ENCODE peak calls at places on chromosomes 16 and 17, in eight cellular contexts. One of them, this sample, is unnamed.

GRCh38 chr17:8153550-8153956 is 1.3 kb upstream of the PER1 start:
- DNase-seq in nucleus accumbens: peak
- DNase-seq in mesothelial cell of epicardium: no peak
- DNase-seq in left kidney: peak
- DNase-seq in neural crest cell: no peak
- DNase-seq in stimulated activated CD4-positive, alpha-beta T cell treated with anti-CD3 and anti-CD28 coated beads, Interleukin-1b, Interleukin-23, amount 100 ng/mL, for 1 hour: no peak
- DNase-seq in non-pigmented ciliary epithelial cell: peak
- DNase-seq in skeletal muscle cell: peak
- DNase-seq in this sample: no peak

GRCh38 chr16:88072571-88073001 is 121.4 kb downstream of the BANP start:
- DNase-seq in neural crest cell: no peak
- DNase-seq in mesothelial cell of epicardium: peak
- DNase-seq in stimulated activated CD4-positive, alpha-beta T cell treated with anti-CD3 and anti-CD28 coated beads, Interleukin-1b, Interleukin-23, amount 100 ng/mL, for 1 hour: no peak
- DNase-seq in skeletal muscle cell: no peak
- DNase-seq in left kidney: no peak
- DNase-seq in nucleus accumbens: no peak
- DNase-seq in non-pigmented ciliary epithelial cell: no peak
- DNase-seq in this sample: no peak

GRCh38 chr16:62370445-62370844 is 334.2 kb upstream of the CDH8 start:
- DNase-seq in nucleus accumbens: no peak
- DNase-seq in skeletal muscle cell: no peak
- DNase-seq in non-pigmented ciliary epithelial cell: no peak
- DNase-seq in mesothelial cell of epicardium: no peak
- DNase-seq in stimulated activated CD4-positive, alpha-beta T cell treated with anti-CD3 and anti-CD28 coated beads, Interleukin-1b, Interleukin-23, amount 100 ng/mL, for 1 hour: no peak
- DNase-seq in neural crest cell: no peak
- DNase-seq in left kidney: no peak
- DNase-seq in this sample: no peak

GRCh38 chr17:6505425-6506142 is 50.8 kb downstream of the PITPNM3 start:
- DNase-seq in nucleus accumbens: no peak
- DNase-seq in neural crest cell: no peak
- DNase-seq in mesothelial cell of epicardium: no peak
- DNase-seq in skeletal muscle cell: no peak
- DNase-seq in stimulated activated CD4-positive, alpha-beta T cell treated with anti-CD3 and anti-CD28 coated beads, Interleukin-1b, Interleukin-23, amount 100 ng/mL, for 1 hour: no peak
- DNase-seq in non-pigmented ciliary epithelial cell: peak
- DNase-seq in left kidney: no peak
- DNase-seq in this sample: no peak

GRCh38 chr16:31134625-31135534 is 647 bp downstream of the PRSS8 start:
- DNase-seq in left kidney: peak
- DNase-seq in skeletal muscle cell: no peak
- DNase-seq in nucleus accumbens: no peak
- DNase-seq in stimulated activated CD4-positive, alpha-beta T cell treated with anti-CD3 and anti-CD28 coated beads, Interleukin-1b, Interleukin-23, amount 100 ng/mL, for 1 hour: no peak
- DNase-seq in mesothelial cell of epicardium: no peak
- DNase-seq in non-pigmented ciliary epithelial cell: no peak
- DNase-seq in neural crest cell: no peak
- DNase-seq in this sample: no peak

GRCh38 chr17:48241770-48242497 is 134.4 kb downstream of the SNX11 start:
- DNase-seq in stimulated activated CD4-positive, alpha-beta T cell treated with anti-CD3 and anti-CD28 coated beads, Interleukin-1b, Interleukin-23, amount 100 ng/mL, for 1 hour: no peak
- DNase-seq in mesothelial cell of epicardium: no peak
- DNase-seq in non-pigmented ciliary epithelial cell: no peak
- DNase-seq in skeletal muscle cell: no peak
- DNase-seq in nucleus accumbens: no peak
- DNase-seq in left kidney: peak
- DNase-seq in neural crest cell: no peak
- DNase-seq in this sample: no peak

GRCh38 chr17:74414510-74414909 is 17.4 kb upstream of the GPRC5C start:
- DNase-seq in neural crest cell: no peak
- DNase-seq in left kidney: no peak
- DNase-seq in stimulated activated CD4-positive, alpha-beta T cell treated with anti-CD3 and anti-CD28 coated beads, Interleukin-1b, Interleukin-23, amount 100 ng/mL, for 1 hour: no peak
- DNase-seq in nucleus accumbens: no peak
- DNase-seq in non-pigmented ciliary epithelial cell: no peak
- DNase-seq in mesothelial cell of epicardium: no peak
- DNase-seq in skeletal muscle cell: no peak
- DNase-seq in this sample: no peak

GRCh38 chr17:45160505-45161287 is 979 bp upstream of the HEXIM2 start:
- DNase-seq in nucleus accumbens: peak
- DNase-seq in non-pigmented ciliary epithelial cell: no peak
- DNase-seq in stimulated activated CD4-positive, alpha-beta T cell treated with anti-CD3 and anti-CD28 coated beads, Interleukin-1b, Interleukin-23, amount 100 ng/mL, for 1 hour: peak
- DNase-seq in left kidney: peak
- DNase-seq in mesothelial cell of epicardium: peak
- DNase-seq in neural crest cell: peak
- DNase-seq in skeletal muscle cell: no peak
- DNase-seq in this sample: peak

GRCh38 chr17:65515959-65516948 is 45.2 kb downstream of the AXIN2 start:
- DNase-seq in mesothelial cell of epicardium: no peak
- DNase-seq in non-pigmented ciliary epithelial cell: no peak
- DNase-seq in nucleus accumbens: no peak
- DNase-seq in skeletal muscle cell: no peak
- DNase-seq in left kidney: peak
- DNase-seq in neural crest cell: no peak
- DNase-seq in stimulated activated CD4-positive, alpha-beta T cell treated with anti-CD3 and anti-CD28 coated beads, Interleukin-1b, Interleukin-23, amount 100 ng/mL, for 1 hour: no peak
- DNase-seq in this sample: no peak

GRCh38 chr17:62064791-62065563 is at the start of gene MED13:
- DNase-seq in stimulated activated CD4-positive, alpha-beta T cell treated with anti-CD3 and anti-CD28 coated beads, Interleukin-1b, Interleukin-23, amount 100 ng/mL, for 1 hour: peak
- DNase-seq in left kidney: peak
- DNase-seq in non-pigmented ciliary epithelial cell: no peak
- DNase-seq in mesothelial cell of epicardium: peak
- DNase-seq in neural crest cell: peak
- DNase-seq in skeletal muscle cell: no peak
- DNase-seq in nucleus accumbens: peak
- DNase-seq in this sample: peak

GRCh38 chr17:81608082-81608481 is 28.8 kb downstream of the NPLOC4 start:
- DNase-seq in mesothelial cell of epicardium: no peak
- DNase-seq in nucleus accumbens: no peak
- DNase-seq in left kidney: no peak
- DNase-seq in stimulated activated CD4-positive, alpha-beta T cell treated with anti-CD3 and anti-CD28 coated beads, Interleukin-1b, Interleukin-23, amount 100 ng/mL, for 1 hour: no peak
- DNase-seq in non-pigmented ciliary epithelial cell: no peak
- DNase-seq in neural crest cell: no peak
- DNase-seq in skeletal muscle cell: peak
- DNase-seq in this sample: no peak

GRCh38 chr17:50363217-50364060 is 9.5 kb downstream of the MRPL27 start:
- DNase-seq in stimulated activated CD4-positive, alpha-beta T cell treated with anti-CD3 and anti-CD28 coated beads, Interleukin-1b, Interleukin-23, amount 100 ng/mL, for 1 hour: no peak
- DNase-seq in mesothelial cell of epicardium: no peak
- DNase-seq in non-pigmented ciliary epithelial cell: peak
- DNase-seq in skeletal muscle cell: no peak
- DNase-seq in neural crest cell: peak
- DNase-seq in left kidney: peak
- DNase-seq in nucleus accumbens: peak
- DNase-seq in this sample: peak

This sample was measured in neuronal stem cell.